ENCODE peak calls at places on chromosome 21, in six cellular contexts. X is neuronal stem cell, D is NB4, H is esophagus squamous epithelium, U is testis, N is Panc1. W is an unnamed sample.

GRCh38 chr21:27572681-27573080 is 605.8 kb upstream of the ADAMTS5 start:
- DNase-seq in X (no peak), D (no peak), H (no peak), U (no peak), N (no peak), W (no peak)

GRCh38 chr21:42799516-42799915 is 79.8 kb downstream of the WDR4 start:
- DNase-seq in X (no peak), D (no peak), H (no peak), U (no peak), N (no peak), W (no peak)

GRCh38 chr21:35138665-35139381 is 89.7 kb upstream of the RUNX1 start:
- DNase-seq in X (no peak), D (peak; percentile 15), H (no peak), U (no peak), N (no peak), W (no peak)

GRCh38 chr21:29125199-29125598 is 5.2 kb upstream of the MAP3K7CL start:
- DNase-seq in X (no peak), D (no peak), H (no peak), U (no peak), N (no peak), W (no peak)

GRCh38 chr21:36035381-36035791 is 24.9 kb downstream of the SETD4 start:
- DNase-seq in X (no peak), D (no peak), H (no peak), U (no peak), N (no peak), W (no peak)

GRCh38 chr21:37916795-37917142 is 512 bp upstream of the KCNJ6 start:
- DNase-seq in X (peak; percentile 43), D (no peak), H (no peak), U (peak; percentile 21), N (no peak), W (no peak)

GRCh38 chr21:37987668-37988067 is 71.4 kb upstream of the KCNJ6 start:
- DNase-seq in X (no peak), D (no peak), H (no peak), U (no peak), N (no peak), W (no peak)

GRCh38 chr21:39087238-39087975 is 95.8 kb downstream of the PSMG1 start:
- DNase-seq in X (peak; percentile 12), D (no peak), H (no peak), U (peak; percentile 47), N (no peak), W (peak; percentile 89)

GRCh38 chr21:35473496-35473895 is 424.4 kb upstream of the RUNX1 start:
- DNase-seq in X (no peak), D (peak; percentile 4), H (no peak), U (no peak), N (no peak), W (no peak)

GRCh38 chr21:28540514-28540913 is 452.2 kb downstream of the LTN1 start:
- DNase-seq in X (no peak), D (no peak), H (no peak), U (no peak), N (no peak), W (no peak)

GRCh38 chr21:23398726-23399125 is 2208.6 kb downstream of the MRPL39 start:
- DNase-seq in X (no peak), D (no peak), H (no peak), U (no peak), N (no peak), W (no peak)

GRCh38 chr21:34877485-34878128 is 171.5 kb downstream of the RUNX1 start:
- DNase-seq in X (no peak), D (no peak), H (no peak), U (no peak), N (no peak), W (peak; percentile 23)

GRCh38 chr21:35408401-35408800 is 359.3 kb upstream of the RUNX1 start:
- DNase-seq in X (no peak), D (no peak), H (no peak), U (no peak), N (no peak), W (no peak)

GRCh38 chr21:39006653-39007417 is 176.4 kb downstream of the PSMG1 start:
- DNase-seq in X (no peak), D (peak; percentile 68), H (no peak), U (peak; percentile 83), N (no peak), W (no peak)

GRCh38 chr21:23968722-23969647 is 1638.3 kb downstream of the MRPL39 start:
- DNase-seq in X (peak; percentile 62), D (peak; percentile 95), H (no peak), U (peak; percentile 62), N (peak; percentile 57), W (no peak)

GRCh38 chr21:33028271-33028670 is 2.5 kb downstream of the OLIG2 start:
- DNase-seq in X (no peak), D (no peak), H (no peak), U (no peak), N (no peak), W (no peak)

GRCh38 chr21:33030633-33031032 is 4.9 kb downstream of the OLIG2 start:
- DNase-seq in X (no peak), D (peak; percentile 51), H (no peak), U (no peak), N (no peak), W (no peak)

GRCh38 chr21:33029975-33030461 is 4.3 kb downstream of the OLIG2 start:
- DNase-seq in X (no peak), D (no peak), H (no peak), U (no peak), N (no peak), W (no peak)

GRCh38 chr21:33028759-33029511 is 3.2 kb downstream of the OLIG2 start:
- DNase-seq in X (no peak), D (no peak), H (no peak), U (no peak), N (no peak), W (no peak)

GRCh38 chr21:33029512-33029921 is 3.8 kb downstream of the OLIG2 start:
- DNase-seq in X (no peak), D (no peak), H (no peak), U (no peak), N (no peak), W (no peak)
- H3K4me3 ChIP-seq in X (no peak overlapping the region), D (no peak overlapping the region), H (peak overlapping the region; percentile 10), U (no peak overlapping the region), N (no peak overlapping the region), W (no peak overlapping the region)

DNA sequence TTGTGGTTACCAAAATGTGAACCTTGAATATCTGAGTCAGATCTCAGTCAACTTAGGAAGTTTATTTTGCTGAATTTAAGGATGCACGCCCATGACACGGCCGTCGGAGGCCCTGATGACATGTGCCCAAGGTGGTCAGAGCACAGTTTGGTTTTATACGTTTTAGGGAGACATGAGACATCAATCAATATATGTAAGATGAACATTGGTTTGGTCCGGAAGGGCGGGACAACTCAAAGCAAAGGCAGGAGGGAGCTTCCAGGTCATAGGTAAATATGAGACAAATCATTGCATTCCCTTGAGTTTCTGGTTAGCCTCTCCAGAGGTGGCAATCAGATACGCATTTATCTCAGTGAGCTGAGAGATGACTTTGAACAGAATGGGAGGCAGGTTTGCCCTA is 1.0 kb upstream of the PRMT2 start:
- DNase-seq in X (no peak), D (peak; percentile 17), H (no peak), U (no peak), N (no peak), W (no peak)
- H3K4me3 ChIP-seq in X (no peak overlapping the region), D (peak overlapping the region; percentile 62), H (peak overlapping the region; percentile 92), U (peak overlapping the region; percentile 89), N (no peak overlapping the region), W (peak overlapping the region; percentile 91)

DNA sequence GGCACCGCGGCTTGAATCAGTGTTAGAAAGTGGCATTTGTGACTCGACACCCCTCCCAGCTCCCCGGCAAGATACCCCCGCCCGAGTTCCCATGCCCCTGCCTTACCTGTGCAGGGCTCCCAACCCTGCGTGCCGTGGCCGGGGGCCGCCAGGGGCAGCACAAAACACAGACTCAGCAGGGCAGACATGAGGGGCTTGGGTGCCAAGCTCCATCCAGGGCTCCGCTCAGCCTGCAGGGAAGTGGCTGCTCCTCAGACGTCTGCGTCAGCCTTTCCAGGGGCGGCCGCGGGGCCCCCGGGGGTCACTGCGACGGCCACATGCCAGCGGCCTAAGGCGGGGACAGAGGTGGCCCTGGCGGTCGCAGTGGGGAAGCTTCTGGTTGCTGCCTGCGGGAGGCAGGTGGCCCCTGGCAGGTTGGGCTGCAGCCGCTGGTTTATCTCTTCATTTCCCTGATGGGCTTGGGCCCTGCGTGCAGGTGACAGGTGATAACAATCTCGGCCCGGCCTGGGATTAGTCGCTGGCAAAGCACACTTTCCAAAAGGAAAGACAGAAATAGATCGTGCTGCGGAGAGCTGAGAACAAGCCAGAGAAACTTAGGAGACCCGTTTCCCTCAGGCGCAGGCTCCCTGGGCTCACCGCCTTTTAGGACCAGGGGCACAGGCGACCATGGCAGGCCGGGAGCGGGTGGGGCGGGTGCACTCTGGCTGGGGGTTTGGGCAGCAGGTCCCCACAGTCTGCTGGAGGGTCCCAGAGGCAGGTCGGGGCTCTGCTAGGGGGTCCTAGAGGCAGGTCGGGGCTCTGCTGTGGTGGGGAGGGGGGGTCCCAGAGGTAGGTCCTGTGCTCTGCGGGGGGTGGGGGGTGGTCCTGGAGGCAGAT is at the start of gene TSPEAR:
- DNase-seq in X (no peak), D (no peak), H (no peak), U (no peak), N (no peak), W (no peak)
- H3K4me3 ChIP-seq in X (no peak within 1 kb of the TSS), D (no peak within 1 kb of the TSS), H (no peak within 1 kb of the TSS), U (no peak within 1 kb of the TSS), N (no peak within 1 kb of the TSS), W (no peak within 1 kb of the TSS)

GRCh38 chr21:32414579-32415358 is 2.3 kb downstream of the EVA1C start:
- DNase-seq in X (no peak), D (no peak), H (no peak), U (peak; percentile 35), N (no peak), W (no peak)
- H3K4me3 ChIP-seq in X (no peak overlapping the region), D (no peak overlapping the region), H (peak overlapping the region; percentile 97), U (no peak overlapping the region), N (no peak overlapping the region), W (peak overlapping the region; percentile 91)

GRCh38 chr21:41769106-41769505 is 2.3 kb upstream of the RIPK4 start:
- DNase-seq in X (no peak), D (no peak), H (no peak), U (no peak), N (no peak), W (no peak)
- H3K4me3 ChIP-seq in X (no peak overlapping the region), D (no peak overlapping the region), H (peak overlapping the region; percentile 65), U (no peak overlapping the region), N (peak overlapping the region; percentile 72), W (peak overlapping the region; percentile 35)

DNA sequence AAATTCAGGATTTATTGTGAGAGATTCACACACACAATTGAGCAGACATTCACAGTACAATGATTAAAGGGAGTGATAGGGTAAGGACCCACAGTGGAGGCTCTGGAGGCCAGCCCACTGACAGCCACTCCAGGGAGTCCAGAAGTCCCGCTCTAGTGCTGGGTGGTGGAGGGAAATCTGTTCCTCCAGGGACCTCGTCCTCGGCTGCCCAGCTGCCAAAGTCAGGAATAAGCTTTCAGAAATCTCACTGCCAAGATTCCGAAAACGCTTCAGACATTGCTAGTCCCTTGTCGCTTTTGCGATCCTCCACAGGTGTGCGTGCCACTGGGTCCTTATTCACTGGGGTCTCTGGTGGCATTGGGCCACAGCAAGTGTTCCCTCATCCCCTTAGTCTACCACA is 2.3 kb downstream of the MX1 start:
- DNase-seq in X (no peak), D (no peak), H (no peak), U (peak; percentile 4), N (no peak), W (no peak)
- H3K4me3 ChIP-seq in X (no peak overlapping the region), D (no peak overlapping the region), H (no peak overlapping the region), U (no peak overlapping the region), N (no peak overlapping the region), W (no peak overlapping the region)

DNA sequence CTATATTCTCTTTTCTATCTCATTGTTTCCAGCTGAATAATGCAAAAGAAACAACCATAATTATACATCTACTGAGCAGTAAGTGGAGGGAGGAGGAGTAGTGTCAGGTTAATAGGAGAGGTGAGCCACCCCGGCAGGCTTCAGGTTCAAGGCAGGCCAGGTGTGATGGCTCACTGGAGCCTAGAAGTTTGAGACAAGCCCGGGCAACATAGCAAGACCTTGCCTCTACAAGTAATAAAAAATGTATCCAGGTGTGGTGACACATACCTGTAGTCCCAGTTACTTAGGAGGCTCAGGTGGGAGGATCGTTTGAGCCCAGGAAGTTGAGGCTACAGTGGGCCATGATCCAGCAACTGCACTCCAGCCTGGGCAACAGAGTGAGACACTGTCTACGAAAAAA is 1.9 kb upstream of the DIP2A start:
- DNase-seq in X (no peak), D (no peak), H (no peak), U (no peak), N (no peak), W (no peak)
- H3K4me3 ChIP-seq in X (no peak overlapping the region), D (peak overlapping the region; percentile 66), H (peak overlapping the region; percentile 99), U (no peak overlapping the region), N (no peak overlapping the region), W (peak overlapping the region; percentile 91)